ENCODE peak calls at places on chromosomes 4 and X, in seven cellular contexts. X, W, Q, V, E, M and B are unnamed samples.
A peak's percentile ranks its signal among the peaks of the same experiment; 100 is the strongest.

GRCh38 chrX:13047752-13048151 is 3.3 kb upstream of the FAM9C start:
- ATAC-seq in X (no peak), W (no peak), Q (no peak), V (no peak), E (no peak), M (no peak), B (no peak)

GRCh38 chr4:21768349-21769310 is 179.9 kb downstream of the KCNIP4 start:
- ATAC-seq in X (peak; percentile 42), W (no peak), Q (no peak), V (peak; percentile 31), E (peak; percentile 69), M (peak; percentile 82), B (no peak)

GRCh38 chrX:140050906-140051305 is 85.6 kb upstream of the CXorf66 start:
- ATAC-seq in X (no peak), W (no peak), Q (no peak), V (no peak), E (no peak), M (no peak), B (no peak)

GRCh38 chr4:133270021-133270570 is 121.0 kb downstream of the PCDH10 start:
- ATAC-seq in X (no peak), W (no peak), Q (no peak), V (peak; percentile 53), E (no peak), M (no peak), B (no peak)

GRCh38 chr4:153713840-153714239 is 29.8 kb downstream of the TLR2 start:
- ATAC-seq in X (no peak), W (no peak), Q (no peak), V (no peak), E (peak; percentile 98), M (peak; percentile 32), B (no peak)

GRCh38 chrX:143206961-143207360 is 181.2 kb downstream of the SPANXN4 start:
- ATAC-seq in X (no peak), W (no peak), Q (no peak), V (no peak), E (no peak), M (no peak), B (no peak)

GRCh38 chr4:163624727-163625126 is 130.2 kb downstream of the TMA16 start:
- ATAC-seq in X (no peak), W (no peak), Q (no peak), V (no peak), E (no peak), M (no peak), B (no peak)

GRCh38 chr4:122525865-122526264 is 69.3 kb upstream of the IL2 start:
- ATAC-seq in X (no peak), W (no peak), Q (no peak), V (no peak), E (no peak), M (no peak), B (no peak)

GRCh38 chrX:50211510-50211909 is 6.9 kb downstream of the CCNB3 start:
- ATAC-seq in X (peak; percentile 82), W (no peak), Q (no peak), V (no peak), E (no peak), M (no peak), B (no peak)

GRCh38 chrX:15672886-15673285 is 8.3 kb upstream of the CLTRN start:
- ATAC-seq in X (no peak), W (no peak), Q (no peak), V (no peak), E (no peak), M (no peak), B (no peak)

GRCh38 chr4:13322681-13323101 is 161.4 kb downstream of the RAB28 start:
- ATAC-seq in X (no peak), W (no peak), Q (no peak), V (no peak), E (no peak), M (no peak), B (no peak)

GRCh38 chr4:81227138-81227537 is 12.1 kb upstream of the PRKG2 start:
- ATAC-seq in X (no peak), W (no peak), Q (no peak), V (no peak), E (no peak), M (no peak), B (no peak)

GRCh38 chr4:64306255-64306565 is 103.0 kb downstream of the TECRL start:
- ATAC-seq in X (no peak), W (no peak), Q (no peak), V (no peak), E (no peak), M (no peak), B (no peak)

GRCh38 chr4:150950657-150951056 is 64.4 kb downstream of the LRBA start:
- ATAC-seq in X (peak; percentile 75), W (no peak), Q (no peak), V (peak; percentile 74), E (peak; percentile 50), M (peak; percentile 48), B (no peak)

GRCh38 chr4:81196126-81196650 is 18.8 kb downstream of the PRKG2 start:
- ATAC-seq in X (no peak), W (no peak), Q (no peak), V (no peak), E (peak; percentile 57), M (no peak), B (no peak)

GRCh38 chrX:69088171-69088938 is 76.9 kb downstream of the PJA1 start:
- ATAC-seq in X (no peak), W (no peak), Q (no peak), V (no peak), E (no peak), M (peak; percentile 17), B (no peak)

GRCh38 chrX:18964880-18965279 is 19.0 kb downstream of the PHKA2 start:
- ATAC-seq in X (no peak), W (no peak), Q (no peak), V (no peak), E (no peak), M (no peak), B (no peak)

GRCh38 chr4:8188085-8188484 is 11.0 kb upstream of the SH3TC1 start:
- ATAC-seq in X (no peak), W (no peak), Q (no peak), V (no peak), E (peak; percentile 18), M (no peak), B (no peak)

GRCh38 chr4:77938560-77938959 is 75.9 kb downstream of the MRPL1 start:
- ATAC-seq in X (peak; percentile 69), W (no peak), Q (no peak), V (no peak), E (no peak), M (no peak), B (no peak)

GRCh38 chrX:48937065-48937907 is 18.5 kb upstream of the PIM2 start:
- ATAC-seq in X (peak; percentile 82), W (peak; percentile 91), Q (peak; percentile 67), V (peak; percentile 91), E (no peak), M (peak; percentile 57), B (peak; percentile 23)

GRCh38 chr4:81039351-81040174 is 9.1 kb downstream of the BMP3 start:
- ATAC-seq in X (no peak), W (peak; percentile 87), Q (no peak), V (peak; percentile 94), E (no peak), M (no peak), B (no peak)

GRCh38 chrX:148416142-148416541 is 84.3 kb upstream of the AFF2 start:
- ATAC-seq in X (no peak), W (no peak), Q (no peak), V (peak; percentile 54), E (no peak), M (no peak), B (no peak)

GRCh38 chrX:124478046-124478445 is 131.7 kb downstream of the SH2D1A start:
- ATAC-seq in X (no peak), W (no peak), Q (no peak), V (no peak), E (no peak), M (no peak), B (no peak)

GRCh38 chr4:120844528-120844921 is 78.0 kb downstream of the PRDM5 start:
- ATAC-seq in X (no peak), W (peak; percentile 12), Q (no peak), V (peak; percentile 9), E (no peak), M (no peak), B (no peak)

GRCh38 chr4:138595731-138596465 is 353.7 kb upstream of the SLC7A11 start:
- ATAC-seq in X (no peak), W (no peak), Q (no peak), V (no peak), E (no peak), M (peak; percentile 84), B (peak; percentile 78)

GRCh38 chr4:80135702-80136058 is 61.6 kb upstream of the PRDM8 start:
- ATAC-seq in X (no peak), W (no peak), Q (no peak), V (no peak), E (no peak), M (no peak), B (no peak)

GRCh38 chr4:29002151-29002550 is 1718.0 kb upstream of the PCDH7 start:
- ATAC-seq in X (no peak), W (no peak), Q (no peak), V (no peak), E (no peak), M (no peak), B (no peak)

GRCh38 chr4:42643685-42644084 is 13.2 kb downstream of the ATP8A1 start:
- ATAC-seq in X (no peak), W (no peak), Q (peak; percentile 37), V (no peak), E (no peak), M (peak; percentile 22), B (no peak)

GRCh38 chr4:124111922-124112321 is 600.6 kb downstream of the ANKRD50 start:
- ATAC-seq in X (no peak), W (peak; percentile 48), Q (no peak), V (peak; percentile 79), E (peak; percentile 55), M (peak; percentile 77), B (peak; percentile 88)

DNA sequence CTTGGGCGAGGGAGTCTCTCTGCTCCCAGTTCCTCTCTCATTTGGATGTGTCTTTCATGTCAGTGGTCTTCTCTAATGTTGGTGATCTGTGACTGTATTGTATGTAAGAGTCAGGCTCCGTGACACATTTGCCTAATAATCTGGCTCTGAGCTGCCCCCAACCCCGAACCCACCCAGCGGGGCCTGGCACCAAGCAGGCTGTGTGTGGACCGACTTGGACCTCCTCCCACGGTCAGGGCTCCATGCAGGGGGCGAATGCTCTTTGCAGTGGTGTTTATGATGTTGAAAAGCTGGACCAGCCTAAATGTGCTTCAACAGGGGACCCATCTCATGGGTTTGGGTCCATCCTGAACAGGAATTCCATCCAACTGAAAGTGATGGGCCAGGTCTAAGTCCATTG is 47.0 kb upstream of the ADRA2C start:
- ATAC-seq in X (no peak), W (no peak), Q (no peak), V (no peak), E (no peak), M (no peak), B (no peak)
- TF ChIP-seq CTCF in X (no peak), W (no peak), Q (no peak), V (no peak), E (no peak), M (no peak), B (no peak)

GRCh38 chr4:188246488-188246887 is 107.2 kb downstream of the TRIML1 start:
- ATAC-seq in X (no peak), W (no peak), Q (no peak), V (no peak), E (no peak), M (no peak), B (no peak)
- TF ChIP-seq CTCF in X (no peak), W (no peak), Q (no peak), V (no peak), E (no peak), M (no peak), B (no peak)

GRCh38 chr4:6362243-6362885 is 92.7 kb downstream of the WFS1 start:
- ATAC-seq in X (no peak), W (no peak), Q (no peak), V (no peak), E (no peak), M (no peak), B (no peak)
- TF ChIP-seq CTCF in X (no peak), W (no peak), Q (no peak), V (no peak), E (no peak), M (no peak), B (no peak)

GRCh38 chr4:7037425-7037824 is 5.7 kb upstream of the TADA2B start:
- ATAC-seq in X (no peak), W (no peak), Q (peak; percentile 53), V (no peak), E (no peak), M (no peak), B (no peak)
- TF ChIP-seq CTCF in X (no peak), W (no peak), Q (no peak), V (no peak), E (no peak), M (no peak), B (no peak)